ENCODE peak calls at places on chromosomes 12 and 14, in four cellular contexts. I is uterus, N is progenitor cell of endocrine pancreas, V is SK-N-SH. D is an unnamed sample.

GRCh38 chr14:104223810-104224515 is 85.6 kb downstream of the KIF26A start:
- DNase-seq in I (no peak), N (no peak), V (peak), D (no peak)

GRCh38 chr12:15322164-15323054 is at the start of gene PTPRO:
- DNase-seq in I (no peak), N (peak), V (peak), D (no peak)

GRCh38 chr12:11660624-11661023 is 11.2 kb downstream of the ETV6 start:
- DNase-seq in I (no peak), N (no peak), V (no peak), D (no peak)

GRCh38 chr12:30822385-30823139 is 67.8 kb upstream of the CAPRIN2 start:
- DNase-seq in I (peak), N (peak), V (peak), D (no peak)

GRCh38 chr12:131351319-131352028 is 359.4 kb upstream of the SFSWAP start:
- DNase-seq in I (no peak), N (no peak), V (peak), D (no peak)

GRCh38 chr14:67411820-67412421 is at the start of gene PLEK2:
- DNase-seq in I (no peak), N (no peak), V (peak), D (no peak)

GRCh38 chr14:91186515-91187066 is 57.9 kb downstream of the GPR68 start:
- DNase-seq in I (no peak), N (no peak), V (no peak), D (no peak)

GRCh38 chr12:3700861-3701260 is 52.0 kb downstream of the CRACR2A start:
- DNase-seq in I (no peak), N (no peak), V (no peak), D (no peak)

GRCh38 chr14:51552768-51553426 is 98.8 kb upstream of the FRMD6 start:
- DNase-seq in I (peak), N (no peak), V (peak), D (no peak)

GRCh38 chr14:51554953-51555352 is 96.8 kb upstream of the FRMD6 start:
- DNase-seq in I (no peak), N (no peak), V (no peak), D (no peak)

GRCh38 chr14:51548187-51548586 is 103.5 kb upstream of the FRMD6 start:
- DNase-seq in I (no peak), N (no peak), V (no peak), D (no peak)

GRCh38 chr14:51554339-51554920 is 97.3 kb upstream of the FRMD6 start:
- DNase-seq in I (no peak), N (no peak), V (no peak), D (no peak)

DNA sequence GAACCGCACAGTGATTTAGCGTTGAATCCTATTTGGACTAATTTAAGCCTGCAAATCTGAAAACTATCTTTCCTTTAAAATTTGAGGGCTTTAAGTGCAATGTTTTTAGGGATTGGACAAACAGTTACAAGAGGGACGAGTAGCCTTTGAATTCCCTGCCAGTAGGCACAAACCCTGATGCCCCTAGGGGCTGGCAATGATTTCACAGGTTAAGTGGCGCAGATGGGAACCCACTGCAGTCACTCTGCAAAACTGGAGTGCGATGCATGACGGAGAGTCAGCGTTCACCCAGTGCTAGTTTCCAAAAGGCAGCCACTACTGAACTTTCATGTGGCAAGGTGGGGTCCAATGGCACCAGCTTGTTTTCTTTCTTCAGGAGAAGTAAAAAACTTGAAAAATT is 99.4 kb upstream of the FRMD6 start:
- DNase-seq in I (no peak), N (no peak), V (peak), D (no peak)
- TF ChIP-seq CTCF in I (no peak), N (peak), V (peak), D (no peak)

GRCh38 chr14:93536945-93537344 is 106.2 kb downstream of the UNC79 start:
- DNase-seq in I (no peak), N (no peak), V (peak), D (no peak)
- TF ChIP-seq CTCF in I (no peak), N (peak), V (no peak), D (no peak)

GRCh38 chr12:83042441-83043215 is 355.9 kb downstream of the TMTC2 start:
- DNase-seq in I (no peak), N (no peak), V (no peak), D (no peak)
- TF ChIP-seq CTCF in I (no peak), N (no peak), V (no peak), D (no peak)

GRCh38 chr14:22718091-22718490 is 48.4 kb upstream of the OXA1L start:
- DNase-seq in I (no peak), N (no peak), V (no peak), D (no peak)

GRCh38 chr14:22715890-22716289 is 50.6 kb upstream of the OXA1L start:
- DNase-seq in I (no peak), N (no peak), V (no peak), D (no peak)

GRCh38 chr14:22713631-22713950 is 52.9 kb upstream of the OXA1L start:
- DNase-seq in I (no peak), N (no peak), V (no peak), D (no peak)

GRCh38 chr14:22721213-22721612 is 45.3 kb upstream of the OXA1L start:
- DNase-seq in I (no peak), N (no peak), V (no peak), D (no peak)

DNA sequence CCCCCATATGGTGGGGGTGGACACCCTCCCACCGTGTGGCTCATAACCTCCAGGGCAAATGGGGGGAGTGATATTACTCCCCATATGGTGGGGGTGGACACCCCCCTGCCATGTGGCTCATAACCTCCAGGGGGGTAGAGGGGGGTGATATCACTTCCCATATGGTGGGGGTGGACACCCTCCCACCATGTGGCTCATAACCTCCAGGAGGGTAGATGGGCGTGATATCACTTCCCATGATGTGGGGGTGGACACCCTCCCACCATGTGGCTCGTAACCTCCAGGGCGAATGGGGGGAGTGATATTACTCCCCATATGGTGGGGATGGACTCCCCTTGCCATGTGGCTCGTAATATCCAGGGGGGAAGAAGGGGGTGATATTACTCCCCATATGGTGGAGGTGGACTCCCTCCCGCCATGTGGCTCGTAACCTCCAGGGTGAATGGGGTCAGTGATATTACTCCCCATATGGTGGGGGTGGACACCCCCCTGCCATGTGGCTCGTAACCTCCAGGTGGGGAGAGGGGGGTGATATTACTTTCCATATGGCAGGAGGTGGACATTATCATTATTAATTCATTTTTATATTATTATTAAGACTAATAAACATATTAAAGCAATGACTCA is 51.2 kb upstream of the OXA1L start:
- DNase-seq in I (no peak), N (no peak), V (peak), D (no peak)
- TF ChIP-seq CTCF in I (no peak), N (no peak), V (no peak), D (no peak)

GRCh38 chr14:51269634-51270033 is 29.6 kb downstream of the TMX1 start:
- DNase-seq in I (no peak), N (no peak), V (no peak), D (no peak)
- TF ChIP-seq CTCF in I (no peak), N (no peak), V (no peak), D (no peak)

GRCh38 chr12:106301611-106302321 is 767 bp upstream of the TCP11L2 start:
- DNase-seq in I (peak), N (peak), V (peak), D (peak)
- TF ChIP-seq CTCF in I (no peak), N (no peak), V (no peak), D (no peak)